ENCODE peak calls at places on chromosomes 1 and 21, in ten cellular contexts. X is fibroblast of lung; D is stimulated activated CD4-positive, alpha-beta T cell treated with anti-CD3 and anti-CD28 coated beads, Interleukin-4, amount 100 ng/mL, for 48 hours; J is left ventricle myocardium superior; V is GM12891; U is HFFc6; F is activated CD4-positive, alpha-beta T cell treated with anti-CD3 and anti-CD28 coated beads, Interleukin-2, amount 10 ng/mL, durations not matched to agents 7 days and 5 days; B is germinal center; I is ureter; G is GM12892. S is an unnamed sample.
A peak's percentile ranks its signal among the peaks of the same experiment; 100 is the strongest.

GRCh38 chr21:41953831-41954653 is at the start of gene C2CD2:
- DNase-seq in X (peak; percentile 76), D (peak; percentile 20), J (peak; percentile 85), V (peak; percentile 84), U (peak; percentile 28), F (no peak), B (peak; percentile 47), I (no peak), G (peak; percentile 86), S (peak; percentile 79)

GRCh38 chr1:77018386-77019156 is 151.3 kb downstream of the ST6GALNAC5 start:
- DNase-seq in X (no peak), D (no peak), J (no peak), V (no peak), U (no peak), F (no peak), B (no peak), I (no peak), G (no peak), S (no peak)

GRCh38 chr1:67880056-67880601 is 46.9 kb upstream of the GNG12 start:
- DNase-seq in X (peak; percentile 96), D (no peak), J (no peak), V (no peak), U (peak; percentile 84), F (no peak), B (no peak), I (no peak), G (no peak), S (no peak)

GRCh38 chr1:212470059-212470458 is 37.3 kb downstream of the NENF start:
- DNase-seq in X (peak; percentile 99), D (no peak), J (peak; percentile 76), V (no peak), U (peak; percentile 98), F (no peak), B (no peak), I (peak; percentile 84), G (no peak), S (no peak)

GRCh38 chr1:220335668-220336067 is 63.4 kb upstream of the RAB3GAP2 start:
- DNase-seq in X (peak; percentile 53), D (no peak), J (no peak), V (no peak), U (no peak), F (no peak), B (no peak), I (no peak), G (no peak), S (no peak)

GRCh38 chr1:205054013-205054412 is 11.0 kb downstream of the CNTN2 start:
- DNase-seq in X (no peak), D (no peak), J (no peak), V (no peak), U (no peak), F (no peak), B (no peak), I (no peak), G (no peak), S (no peak)

GRCh38 chr1:33374336-33375105 is 53.6 kb upstream of the A3GALT2 start:
- DNase-seq in X (peak; percentile 63), D (no peak), J (no peak), V (no peak), U (peak; percentile 21), F (no peak), B (no peak), I (no peak), G (no peak), S (no peak)

GRCh38 chr1:22189619-22190018 is 46.7 kb upstream of the WNT4 start:
- DNase-seq in X (no peak), D (no peak), J (no peak), V (no peak), U (no peak), F (no peak), B (no peak), I (no peak), G (no peak), S (no peak)

GRCh38 chr1:156407344-156407743 is 38.3 kb downstream of the RHBG start:
- DNase-seq in X (no peak), D (no peak), J (no peak), V (no peak), U (no peak), F (no peak), B (no peak), I (no peak), G (no peak), S (no peak)

GRCh38 chr1:154824356-154825069 is 45.6 kb downstream of the KCNN3 start:
- DNase-seq in X (no peak), D (no peak), J (peak; percentile 55), V (no peak), U (no peak), F (no peak), B (no peak), I (no peak), G (no peak), S (no peak)

GRCh38 chr1:222019029-222019428 is 277.1 kb upstream of the DUSP10 start:
- DNase-seq in X (no peak), D (no peak), J (no peak), V (no peak), U (no peak), F (no peak), B (no peak), I (no peak), G (no peak), S (no peak)

GRCh38 chr1:67784545-67785186 is 48.6 kb downstream of the GNG12 start:
- DNase-seq in X (peak; percentile 45), D (no peak), J (no peak), V (no peak), U (no peak), F (no peak), B (no peak), I (no peak), G (no peak), S (no peak)

GRCh38 chr1:7250826-7251800 is 465.9 kb downstream of the CAMTA1 start:
- DNase-seq in X (no peak), D (no peak), J (no peak), V (no peak), U (no peak), F (no peak), B (no peak), I (no peak), G (no peak), S (no peak)

GRCh38 chr1:168628807-168629206 is 52.4 kb downstream of the XCL1 start:
- DNase-seq in X (peak; percentile 98), D (no peak), J (no peak), V (no peak), U (peak; percentile 50), F (no peak), B (no peak), I (no peak), G (no peak), S (no peak)